ENCODE peak calls at places on chromosomes 5 and 9, in six cellular contexts. V is A673, G is stomach, N is testis, H is GM12865, Q is upper lobe of right lung. W is an unnamed sample.

GRCh38 chr9:89601306-89601705 is 3.5 kb upstream of the GADD45G start:
- DNase-seq in N (no peak), V (no peak), G (no peak), H (no peak), Q (peak; percentile 37), W (no peak)

GRCh38 chr9:115553082-115553481 is 435.1 kb upstream of the TNC start:
- DNase-seq in G (no peak), Q (no peak), V (no peak), N (no peak), H (no peak), W (no peak)

GRCh38 chr5:31412324-31412723 is 119.6 kb downstream of the DROSHA start:
- DNase-seq in N (no peak), V (peak; percentile 84), G (no peak), H (no peak), Q (no peak), W (no peak)

GRCh38 chr9:2177121-2177520 is 162.0 kb downstream of the SMARCA2 start:
- DNase-seq in N (no peak), H (no peak), Q (no peak), V (no peak), G (no peak), W (no peak)

GRCh38 chr5:169837686-169838085 is 142.6 kb downstream of the INSYN2B start:
- DNase-seq in Q (no peak), V (no peak), H (no peak), G (no peak), N (no peak), W (no peak)

GRCh38 chr5:35908266-35908665 is 30.2 kb downstream of the CAPSL start:
- DNase-seq in N (no peak), G (no peak), Q (no peak), H (no peak), V (peak; percentile 46), W (no peak)

GRCh38 chr9:99840061-99840460 is 18.4 kb downstream of the NR4A3 start:
- DNase-seq in N (no peak), V (no peak), Q (no peak), G (no peak), H (no peak), W (no peak)

GRCh38 chr5:43038523-43038989 is 1.6 kb downstream of the ANXA2R start:
- DNase-seq in N (no peak), V (no peak), H (peak; percentile 50), Q (no peak), G (no peak), W (no peak)

GRCh38 chr5:139882961-139883539 is 87.4 kb downstream of the PSD2 start:
- DNase-seq in Q (no peak), V (no peak), G (no peak), N (no peak), H (no peak), W (no peak)

GRCh38 chr5:95662946-95663345 is 16.4 kb downstream of the RFESD start:
- DNase-seq in Q (no peak), N (no peak), V (no peak), G (no peak), H (no peak), W (no peak)

GRCh38 chr5:95460662-95461061 is 69.5 kb downstream of the FAM81B start:
- DNase-seq in V (no peak), Q (no peak), G (no peak), H (no peak), N (no peak), W (no peak)

GRCh38 chr5:72412283-72413055 is 92.3 kb downstream of the PTCD2 start:
- DNase-seq in V (no peak), H (no peak), G (no peak), N (no peak), Q (no peak), W (no peak)

GRCh38 chr9:69554945-69555344 is 117.2 kb downstream of the APBA1 start:
- DNase-seq in V (peak; percentile 39), Q (no peak), H (no peak), G (no peak), N (no peak), W (no peak)

GRCh38 chr9:124782661-124783574 is 6.0 kb downstream of the OLFML2A start:
- DNase-seq in N (peak; percentile 6), V (no peak), Q (peak; percentile 51), H (no peak), G (peak; percentile 22), W (no peak)

GRCh38 chr9:97980918-97981827 is 2.0 kb upstream of the ANP32B start:
- DNase-seq in N (peak; percentile 51), Q (no peak), H (no peak), G (no peak), V (no peak), W (no peak)

GRCh38 chr5:180135128-180135955 is 63.8 kb upstream of the RNF130 start:
- DNase-seq in Q (peak; percentile 73), V (peak; percentile 5), N (peak; percentile 12), G (peak; percentile 23), H (no peak), W (no peak)

GRCh38 chr9:70554881-70555280 is 140.4 kb upstream of the KLF9 start:
- DNase-seq in H (no peak), G (no peak), Q (no peak), N (no peak), V (no peak), W (no peak)

GRCh38 chr9:91395106-91395552 is 28.5 kb downstream of the NFIL3 start:
- DNase-seq in Q (no peak), V (no peak), H (no peak), N (no peak), G (no peak), W (no peak)

GRCh38 chr5:175711472-175712312 is 53.8 kb downstream of the HRH2 start:
- DNase-seq in G (peak; percentile 7), N (no peak), V (no peak), H (no peak), Q (peak; percentile 46), W (no peak)

GRCh38 chr5:132100672-132101261 is 27.2 kb downstream of the CSF2 start:
- DNase-seq in V (no peak), H (peak; percentile 82), G (no peak), N (no peak), Q (no peak), W (no peak)

GRCh38 chr9:109886617-109887016 is 106.6 kb downstream of the PALM2AKAP2 start:
- DNase-seq in N (no peak), H (peak; percentile 22), Q (no peak), V (no peak), G (no peak), W (no peak)

GRCh38 chr9:98365227-98365669 is 109.8 kb upstream of the TBC1D2 start:
- DNase-seq in Q (no peak), N (peak; percentile 23), G (no peak), H (peak; percentile 56), V (peak; percentile 28), W (no peak)

GRCh38 chr9:134887686-134888602 is 7.3 kb downstream of the FCN2 start:
- DNase-seq in Q (peak; percentile 52), H (no peak), G (peak; percentile 19), N (no peak), V (no peak), W (no peak)

GRCh38 chr9:17425379-17425778 is 153.5 kb upstream of the SH3GL2 start:
- DNase-seq in H (no peak), G (no peak), V (no peak), Q (no peak), N (no peak), W (no peak)

DNA sequence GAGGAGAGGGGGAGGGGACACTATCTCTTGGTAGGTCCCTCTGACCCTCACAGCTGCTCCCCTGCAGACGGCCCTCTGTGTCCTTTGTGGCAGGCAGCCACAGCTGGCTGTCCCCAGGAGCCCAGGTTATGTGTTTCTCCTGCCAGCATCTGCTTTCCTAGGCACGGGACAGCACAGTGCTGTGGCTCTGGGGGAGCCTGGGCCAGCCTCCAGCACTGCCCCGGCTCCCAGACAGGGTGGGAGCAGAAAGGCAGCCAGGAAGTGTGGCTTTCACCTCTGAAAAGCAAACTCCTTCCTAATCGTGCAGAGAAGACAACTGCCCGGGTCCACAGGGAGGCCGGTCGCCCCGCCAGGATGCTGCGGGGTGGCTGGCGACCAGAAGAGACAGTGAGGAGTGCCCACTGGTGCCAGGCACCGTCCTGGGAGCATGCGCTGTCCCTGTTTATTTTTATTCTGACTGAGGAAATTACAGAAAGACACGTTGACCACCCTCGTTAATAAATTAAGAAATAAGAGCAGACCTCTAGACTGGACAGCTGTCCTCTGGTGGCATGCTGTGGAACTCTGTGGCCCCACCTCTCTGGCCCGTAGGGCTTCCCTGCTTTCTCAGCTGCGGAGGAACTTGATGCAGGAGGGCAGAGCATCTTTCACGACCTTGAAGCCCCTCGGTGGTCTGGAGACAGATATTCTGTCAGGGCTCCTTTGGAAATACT is 240.3 kb downstream of the FANCC start:
- DNase-seq in N (no peak), Q (peak; percentile 46), H (no peak), G (peak; percentile 25), V (no peak), W (no peak)
- TF ChIP-seq CTCF in N (no peak), Q (peak; percentile 7), H (no peak), G (no peak), V (no peak), W (no peak)

GRCh38 chr9:33817327-33818166 is 587 bp downstream of the UBE2R2 start:
- DNase-seq in V (peak; percentile 71), H (peak; percentile 81), Q (peak; percentile 83), N (peak; percentile 52), G (peak; percentile 49), W (peak; percentile 74)
- TF ChIP-seq CTCF in V (no peak), H (no peak), Q (peak; percentile 21), N (no peak), G (no peak), W (no peak)

GRCh38 chr5:103391659-103392058 is 133.1 kb downstream of the MACIR start:
- DNase-seq in Q (no peak), V (no peak), G (no peak), H (no peak), N (no peak), W (no peak)

GRCh38 chr5:103389362-103389761 is 130.8 kb downstream of the MACIR start:
- DNase-seq in H (no peak), V (no peak), G (no peak), Q (no peak), N (no peak), W (no peak)

GRCh38 chr5:103389846-103390245 is 131.3 kb downstream of the MACIR start:
- DNase-seq in N (no peak), V (no peak), G (no peak), H (no peak), Q (no peak), W (no peak)

DNA sequence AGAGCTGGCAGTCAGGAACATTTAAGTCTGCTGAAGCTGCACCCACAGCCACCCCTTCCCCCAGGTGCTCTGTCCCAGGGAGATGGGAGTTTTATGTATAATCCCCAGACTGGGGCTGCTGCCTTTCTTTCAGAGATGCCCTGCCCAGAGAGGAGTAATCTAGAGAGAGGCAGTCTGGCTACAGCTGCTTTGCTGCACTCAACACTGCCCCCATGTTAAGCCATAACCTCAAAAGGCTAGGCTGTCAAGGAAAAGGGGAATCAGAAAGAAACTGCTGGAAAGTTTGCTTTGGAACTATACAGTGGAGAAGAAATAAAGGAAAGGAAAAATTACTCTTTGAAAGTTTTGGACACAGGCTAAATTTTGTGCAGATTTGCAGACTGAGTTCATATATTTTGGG is 127.2 kb downstream of the MACIR start:
- DNase-seq in N (no peak), V (no peak), G (no peak), H (no peak), Q (no peak), W (no peak)
- TF ChIP-seq CTCF in N (no peak), V (peak; percentile 30), G (no peak), H (no peak), Q (no peak), W (no peak)

DNA sequence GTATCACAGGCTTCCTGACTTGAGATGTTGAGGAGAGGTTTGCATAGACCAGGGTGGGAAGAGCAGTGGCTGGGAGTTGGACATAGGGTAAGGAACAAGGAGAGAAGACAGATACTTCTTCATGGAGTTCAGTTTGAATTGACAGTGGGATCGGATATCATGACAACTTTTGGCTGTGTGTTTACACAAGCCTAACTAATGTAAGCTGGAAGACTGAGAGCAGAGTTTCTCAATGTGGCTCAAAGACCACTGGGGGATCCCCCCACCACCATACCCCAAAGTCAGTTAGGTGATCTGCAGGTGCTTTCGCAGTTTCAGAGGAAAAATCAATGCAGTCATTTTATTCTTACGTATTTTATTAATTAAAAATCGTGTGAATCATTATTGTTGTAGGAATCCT is 125.9 kb downstream of the AOPEP start:
- DNase-seq in N (no peak), Q (no peak), V (no peak), H (no peak), G (no peak), W (no peak)
- TF ChIP-seq CTCF in N (no peak), Q (no peak), V (no peak), H (no peak), G (no peak), W (no peak)

W was measured in GM13976.